ENCODE peak calls at places on chromosomes 16 and 17, in ten cellular contexts. P, A, G, Z, Q, R, J, T, Y and D are unnamed samples.

GRCh38 chr16:61957075-61957474 is 79.2 kb downstream of the CDH8 start:
- DNase-seq in P (no peak), G (no peak), T (no peak), R (no peak), J (no peak), Q (no peak), A (no peak), Y (no peak), Z (no peak), D (no peak)

GRCh38 chr16:87086575-87086974 is 230.6 kb downstream of the C16orf95 start:
- DNase-seq in T (no peak), R (peak; percentile 54), J (no peak), P (no peak), Z (no peak), G (peak; percentile 7), Y (no peak), Q (no peak), A (no peak), D (no peak)

GRCh38 chr17:30433514-30433913 is 43.7 kb upstream of the GOSR1 start:
- DNase-seq in G (peak; percentile 37), T (no peak), Z (peak; percentile 40), Y (no peak), J (no peak), R (peak; percentile 96), P (peak; percentile 68), A (no peak), Q (no peak), D (no peak)

GRCh38 chr16:72172105-72173034 is at the start of gene PMFBP1:
- DNase-seq in Q (no peak), Z (peak; percentile 26), J (no peak), R (peak; percentile 59), G (no peak), A (no peak), T (peak; percentile 55), Y (peak; percentile 11), P (peak; percentile 67), D (no peak)

GRCh38 chr17:17508019-17508535 is 11.9 kb upstream of the RASD1 start:
- DNase-seq in G (no peak), Z (no peak), Q (no peak), R (no peak), T (no peak), J (peak; percentile 43), A (no peak), P (no peak), Y (no peak), D (no peak)

GRCh38 chr17:47802341-47803022 is 19.1 kb downstream of the OSBPL7 start:
- DNase-seq in G (peak; percentile 68), Q (no peak), A (peak; percentile 32), J (peak; percentile 50), T (peak; percentile 50), Z (peak; percentile 67), P (peak; percentile 77), R (peak; percentile 41), Y (no peak), D (no peak)

GRCh38 chr16:10972956-10973464 is 28.6 kb downstream of the CLEC16A start:
- DNase-seq in A (no peak), R (no peak), J (no peak), Z (no peak), G (no peak), Y (no peak), P (no peak), Q (no peak), T (no peak), D (no peak)

GRCh38 chr17:77212081-77212832 is 71.5 kb downstream of the SEC14L1 start:
- DNase-seq in P (no peak), Z (no peak), J (no peak), R (no peak), A (no peak), G (no peak), Q (no peak), Y (no peak), T (peak; percentile 67), D (no peak)

DNA sequence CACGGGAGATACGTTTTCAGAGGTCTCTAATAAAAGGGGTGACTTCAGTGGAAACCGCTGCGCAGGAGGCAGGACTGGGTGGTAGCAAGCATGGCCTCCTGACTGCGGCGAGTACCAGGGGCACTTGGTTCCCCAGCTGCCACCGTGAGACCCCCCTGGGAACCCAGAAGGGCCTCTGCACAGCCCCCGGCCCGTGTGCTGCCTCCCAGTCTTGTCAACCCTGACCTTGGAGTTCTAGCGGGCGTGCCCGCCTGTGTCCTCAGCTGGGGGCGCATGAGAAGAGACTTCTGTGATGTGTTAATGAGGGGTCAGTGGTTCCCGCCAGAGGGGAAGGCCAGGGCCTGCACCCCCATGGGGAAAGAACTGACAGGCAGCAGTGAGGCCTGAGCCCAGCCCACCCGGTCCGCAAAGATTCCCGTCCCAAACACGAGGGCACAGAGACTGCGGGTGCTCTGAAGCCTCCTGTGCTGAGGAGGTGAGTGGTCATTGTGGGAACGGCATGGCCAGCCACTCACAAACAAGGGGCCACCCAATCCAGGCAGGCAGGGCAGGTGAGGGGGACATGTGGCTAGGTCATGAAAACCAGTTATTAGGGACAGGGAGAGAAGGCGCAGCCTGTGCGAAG is 9.4 kb downstream of the ZNF276 start:
- DNase-seq in Q (no peak), T (no peak), R (no peak), Z (no peak), G (no peak), Y (no peak), A (no peak), P (no peak), J (no peak), D (no peak)
- TF ChIP-seq POLR2A in Q (no peak), T (no peak), R (no peak), Z (no peak), G (no peak), Y (no peak), A (no peak), P (no peak), J (no peak), D (no peak)

GRCh38 chr17:29115906-29116651 is 64.1 kb downstream of the MYO18A start:
- DNase-seq in Q (no peak), Z (peak; percentile 37), J (no peak), P (peak; percentile 78), R (peak; percentile 55), T (no peak), G (peak; percentile 35), A (no peak), Y (no peak), D (no peak)

GRCh38 chr17:29116652-29117439 is 63.4 kb downstream of the MYO18A start:
- DNase-seq in A (peak; percentile 54), R (peak; percentile 47), P (peak; percentile 82), T (peak; percentile 76), J (peak; percentile 77), Q (peak; percentile 74), Y (peak; percentile 27), Z (peak; percentile 79), G (no peak), D (peak; percentile 66)

GRCh38 chr17:29114141-29114540 is 66.1 kb downstream of the MYO18A start:
- DNase-seq in J (no peak), P (no peak), Q (no peak), R (no peak), T (no peak), A (no peak), Y (no peak), Z (no peak), G (no peak), D (no peak)

GRCh38 chr17:29117440-29117753 is 62.8 kb downstream of the MYO18A start:
- DNase-seq in J (no peak), T (no peak), Q (no peak), G (no peak), Z (no peak), R (no peak), P (no peak), Y (no peak), A (no peak), D (no peak)

GRCh38 chr17:29115435-29115834 is 64.8 kb downstream of the MYO18A start:
- DNase-seq in Y (no peak), T (no peak), Q (no peak), J (no peak), G (no peak), Z (no peak), A (no peak), R (no peak), P (no peak), D (no peak)
- H3K27ac ChIP-seq in Y (no peak overlapping the region), T (no peak overlapping the region), Q (peak overlapping the region; percentile 19), J (no peak overlapping the region), G (no peak overlapping the region), Z (no peak overlapping the region), A (no peak overlapping the region), R (no peak overlapping the region), P (no peak overlapping the region), D (no peak overlapping the region)

DNA sequence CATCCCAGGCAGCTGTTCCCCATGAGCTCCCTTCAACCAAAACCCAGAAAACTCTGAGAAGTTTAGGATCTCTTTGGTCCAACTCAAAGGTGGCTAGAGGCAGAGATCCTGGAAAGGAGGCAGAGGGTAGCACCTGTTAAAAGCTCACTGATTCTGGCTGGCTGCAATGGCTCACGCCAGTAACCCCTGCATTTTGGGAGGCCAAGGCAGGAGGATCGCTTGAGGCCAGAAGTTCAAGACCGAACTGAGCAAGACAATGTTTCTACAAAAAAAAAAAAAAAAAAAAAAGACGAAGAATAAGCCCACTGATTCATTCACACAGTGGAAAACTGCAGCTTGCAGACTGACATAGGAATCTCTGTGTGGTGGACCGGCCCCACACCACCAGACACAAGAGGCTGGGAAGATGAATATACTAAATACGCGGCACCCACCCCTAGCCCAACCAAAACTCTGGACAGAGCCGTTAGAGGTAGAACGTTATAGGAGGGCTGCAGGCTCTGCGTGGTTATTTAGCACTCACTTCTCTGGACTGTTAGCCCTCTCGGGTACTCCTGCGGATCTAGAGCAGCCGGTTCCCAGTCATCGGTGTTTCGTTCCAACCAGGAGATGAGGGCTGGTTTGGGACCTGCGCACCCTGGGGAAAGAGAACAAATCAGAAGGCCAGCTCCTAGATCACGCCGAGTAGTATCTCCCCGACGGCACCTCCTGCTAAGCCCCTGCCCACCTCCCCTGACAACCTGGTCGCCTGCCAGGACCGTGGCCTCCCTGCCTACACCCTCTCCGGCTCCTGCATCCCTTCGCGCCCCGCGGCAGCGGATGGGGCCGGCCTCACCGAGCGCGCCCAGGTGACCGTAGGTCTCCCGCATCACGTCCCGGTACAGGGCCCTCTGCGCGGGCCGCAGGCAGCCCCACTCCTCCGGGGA is 924 bp downstream of the ZNF689 start:
- DNase-seq in J (peak; percentile 74), T (peak; percentile 34), P (no peak), Z (peak; percentile 55), Q (no peak), G (no peak), R (peak; percentile 23), A (peak; percentile 35), Y (no peak), D (peak; percentile 83)
- TF ChIP-seq POLR2A in J (no peak), T (no peak), P (peak; percentile 14), Z (no peak), Q (no peak), G (no peak), R (no peak), A (no peak), Y (no peak), D (no peak)

GRCh38 chr16:20404637-20405036 is at the start of gene PDILT:
- DNase-seq in P (no peak), Y (no peak), R (no peak), A (no peak), J (no peak), T (no peak), Q (no peak), Z (no peak), G (no peak), D (no peak)

GRCh38 chr16:20409398-20410152 is at the start of gene ACSM5:
- DNase-seq in T (no peak), R (no peak), A (no peak), P (no peak), J (peak; percentile 94), Y (no peak), G (no peak), Z (peak; percentile 72), Q (peak; percentile 49), D (peak; percentile 24)

GRCh38 chr16:20415541-20415940 is 6.2 kb downstream of the ACSM5 start:
- DNase-seq in P (no peak), A (no peak), J (no peak), Y (no peak), Z (no peak), R (no peak), G (no peak), Q (no peak), T (no peak), D (no peak)

GRCh38 chr16:20411055-20411454 is 1.7 kb downstream of the ACSM5 start:
- DNase-seq in T (no peak), G (no peak), Z (no peak), Y (no peak), Q (no peak), A (no peak), R (no peak), P (no peak), J (no peak), D (no peak)

DNA sequence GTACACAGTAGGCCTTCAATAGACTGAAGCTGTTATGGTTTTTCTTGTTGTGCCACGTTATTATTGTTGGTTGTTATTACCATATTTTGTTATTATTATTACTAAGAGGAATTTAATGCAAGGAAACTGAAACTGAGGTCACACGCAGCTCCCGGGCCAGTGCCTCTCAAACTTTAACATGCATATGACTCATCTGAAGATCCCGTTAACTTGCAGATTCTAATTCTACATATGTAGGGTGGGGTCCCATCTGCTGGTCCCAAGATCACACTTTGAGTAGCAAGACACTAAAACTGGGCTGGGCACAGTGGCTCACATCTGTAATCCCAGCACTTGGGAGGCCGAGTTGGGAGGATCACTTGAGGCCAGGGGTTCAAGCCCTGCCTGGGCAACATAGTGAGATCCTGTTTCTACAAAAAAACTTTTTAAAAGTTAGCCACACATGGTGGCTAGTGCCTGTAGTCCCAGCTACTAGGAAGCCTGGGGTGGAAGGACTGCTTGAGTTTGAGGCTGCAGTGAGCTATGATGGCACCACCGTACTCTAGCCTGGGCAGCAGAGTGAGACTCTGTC is 904 bp downstream of the ACSM5 start:
- DNase-seq in Q (no peak), R (no peak), Y (no peak), P (no peak), J (no peak), Z (no peak), A (no peak), G (no peak), T (no peak), D (no peak)
- H3K27ac ChIP-seq in Q (peak overlapping the region; percentile 59), R (no peak overlapping the region), Y (no peak overlapping the region), P (no peak overlapping the region), J (peak overlapping the region; percentile 75), Z (no peak overlapping the region), A (no peak overlapping the region), G (no peak overlapping the region), T (no peak overlapping the region), D (no peak overlapping the region)